ENCODE peak calls at places on chromosomes 6 and 20, in four cellular contexts. One of them, this sample, is unnamed.

GRCh38 chr20:44664127-44664526 is 12.6 kb upstream of the ADA start:
- DNase-seq in HCT116: no peak
- DNase-seq in sigmoid colon: no peak
- DNase-seq in transverse colon: no peak
- DNase-seq in this sample: no peak

GRCh38 chr20:54291339-54292060 is 83.6 kb downstream of the PFDN4 start:
- DNase-seq in transverse colon: no peak
- DNase-seq in sigmoid colon: no peak
- DNase-seq in HCT116: no peak
- DNase-seq in this sample: no peak

GRCh38 chr20:58097943-58098342 is 130.5 kb downstream of the ANKRD60 start:
- DNase-seq in HCT116: no peak
- DNase-seq in sigmoid colon: no peak
- DNase-seq in transverse colon: no peak
- DNase-seq in this sample: no peak

GRCh38 chr6:118324081-118324480 is 224.0 kb upstream of the PLN start:
- DNase-seq in sigmoid colon: no peak
- DNase-seq in HCT116: no peak
- DNase-seq in transverse colon: no peak
- DNase-seq in this sample: no peak

GRCh38 chr20:45860573-45861011 is 3.2 kb downstream of the ZSWIM3 start:
- DNase-seq in HCT116: no peak
- DNase-seq in sigmoid colon: peak; percentile 3
- DNase-seq in transverse colon: no peak
- DNase-seq in this sample: no peak

GRCh38 chr6:74581681-74582080 is 624.2 kb downstream of the COL12A1 start:
- DNase-seq in sigmoid colon: no peak
- DNase-seq in transverse colon: no peak
- DNase-seq in HCT116: no peak
- DNase-seq in this sample: no peak

GRCh38 chr6:105372862-105373182 is 30.1 kb downstream of the PREP start:
- DNase-seq in transverse colon: peak; percentile 75
- DNase-seq in HCT116: no peak
- DNase-seq in sigmoid colon: no peak
- DNase-seq in this sample: no peak

GRCh38 chr6:7150381-7151064 is 42.8 kb downstream of the RREB1 start:
- DNase-seq in transverse colon: no peak
- DNase-seq in HCT116: no peak
- DNase-seq in sigmoid colon: no peak
- DNase-seq in this sample: no peak

GRCh38 chr6:139490482-139490881 is 116.0 kb upstream of the CITED2 start:
- DNase-seq in sigmoid colon: no peak
- DNase-seq in transverse colon: peak; percentile 24
- DNase-seq in HCT116: no peak
- DNase-seq in this sample: no peak

GRCh38 chr20:10906830-10907229 is 233.0 kb upstream of the JAG1 start:
- DNase-seq in transverse colon: no peak
- DNase-seq in sigmoid colon: no peak
- DNase-seq in HCT116: no peak
- DNase-seq in this sample: no peak

GRCh38 chr6:24140572-24140971 is 14.6 kb downstream of the NRSN1 start:
- DNase-seq in HCT116: no peak
- DNase-seq in transverse colon: no peak
- DNase-seq in sigmoid colon: peak; percentile 80
- DNase-seq in this sample: no peak

GRCh38 chr6:79558099-79558498 is 20.9 kb upstream of the LCA5 start:
- DNase-seq in sigmoid colon: no peak
- DNase-seq in transverse colon: no peak
- DNase-seq in HCT116: no peak
- DNase-seq in this sample: no peak

GRCh38 chr20:57619053-57619831 is 984 bp downstream of the ZBP1 start:
- DNase-seq in HCT116: no peak
- DNase-seq in sigmoid colon: no peak
- DNase-seq in transverse colon: peak; percentile 75
- DNase-seq in this sample: peak; percentile 77

GRCh38 chr20:31403886-31404285 is 2.1 kb downstream of the DEFB121 start:
- DNase-seq in HCT116: no peak
- DNase-seq in sigmoid colon: no peak
- DNase-seq in transverse colon: no peak
- DNase-seq in this sample: no peak
- H3K9me3 ChIP-seq in HCT116: no peaks in the 10 kb centered on the region
- H3K9me3 ChIP-seq in sigmoid colon: no peaks in the 10 kb centered on the region
- H3K9me3 ChIP-seq in transverse colon: no peaks in the 10 kb centered on the region
- H3K9me3 ChIP-seq in this sample: no peaks in the 10 kb centered on the region

GRCh38 chr20:34302723-34303528 is at the start of gene AHCY:
- DNase-seq in sigmoid colon: peak; percentile 98
- DNase-seq in transverse colon: peak; percentile 98
- DNase-seq in HCT116: peak; percentile 95
- DNase-seq in this sample: peak; percentile 99
- TF ChIP-seq POLR2A in sigmoid colon: peak; percentile 12
- TF ChIP-seq POLR2A in transverse colon: peak; percentile 72
- TF ChIP-seq POLR2A in HCT116: peak; percentile 47
- TF ChIP-seq POLR2A in this sample: no peak

DNA sequence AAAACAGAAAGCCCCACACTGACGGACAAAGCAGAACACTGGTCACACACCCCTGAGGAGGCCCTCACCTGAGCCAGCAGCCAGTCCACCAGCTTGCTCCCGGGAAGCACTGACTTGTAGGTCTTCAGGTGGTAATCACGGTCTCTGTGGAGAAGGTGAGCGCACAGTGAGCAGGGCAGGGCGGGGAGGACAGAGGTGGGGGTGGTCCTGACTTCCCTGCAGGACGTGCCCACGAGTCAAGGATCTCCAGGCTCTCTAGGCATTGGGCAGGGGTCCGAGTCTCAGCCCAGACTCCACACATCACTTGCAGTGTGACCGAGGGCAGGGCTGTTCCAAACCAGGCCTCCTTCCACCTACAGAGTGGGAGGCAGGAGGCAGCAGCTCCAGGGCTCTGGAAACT is 151.7 kb downstream of the PREX1 start:
- DNase-seq in HCT116: no peak
- DNase-seq in sigmoid colon: no peak
- DNase-seq in transverse colon: no peak
- DNase-seq in this sample: no peak
- TF ChIP-seq POLR2AphosphoS5 in HCT116: no peak
- TF ChIP-seq POLR2AphosphoS5 in sigmoid colon: no peak
- TF ChIP-seq POLR2AphosphoS5 in transverse colon: no peak
- TF ChIP-seq POLR2AphosphoS5 in this sample: no peak

GRCh38 chr20:40604416-40604815 is 84.6 kb downstream of the MAFB start:
- DNase-seq in transverse colon: no peak
- DNase-seq in sigmoid colon: no peak
- DNase-seq in HCT116: no peak
- DNase-seq in this sample: no peak
- H3K9me3 ChIP-seq in transverse colon: no peaks in the 10 kb centered on the region
- H3K9me3 ChIP-seq in sigmoid colon: peaks cover 3% of the 10 kb centered on the region
- H3K9me3 ChIP-seq in HCT116: no peaks in the 10 kb centered on the region
- H3K9me3 ChIP-seq in this sample: no peaks in the 10 kb centered on the region

GRCh38 chr20:1618954-1619550 is 757 bp downstream of the SIRPB1 start:
- DNase-seq in HCT116: no peak
- DNase-seq in transverse colon: no peak
- DNase-seq in sigmoid colon: no peak
- DNase-seq in this sample: no peak

GRCh38 chr20:1618479-1618878 is 1.3 kb downstream of the SIRPB1 start:
- DNase-seq in HCT116: no peak
- DNase-seq in sigmoid colon: no peak
- DNase-seq in transverse colon: no peak
- DNase-seq in this sample: no peak

GRCh38 chr20:1622450-1622849 is 2.6 kb upstream of the SIRPB1 start:
- DNase-seq in transverse colon: no peak
- DNase-seq in HCT116: no peak
- DNase-seq in sigmoid colon: no peak
- DNase-seq in this sample: no peak

GRCh38 chr20:1617055-1617454 is 2.8 kb downstream of the SIRPB1 start:
- DNase-seq in sigmoid colon: no peak
- DNase-seq in HCT116: no peak
- DNase-seq in transverse colon: no peak
- DNase-seq in this sample: no peak

GRCh38 chr20:1619861-1620444 is at the start of gene SIRPB1:
- DNase-seq in HCT116: no peak
- DNase-seq in transverse colon: no peak
- DNase-seq in sigmoid colon: no peak
- DNase-seq in this sample: no peak
- TF ChIP-seq POLR2A in HCT116: no peak
- TF ChIP-seq POLR2A in transverse colon: no peak
- TF ChIP-seq POLR2A in sigmoid colon: no peak
- TF ChIP-seq POLR2A in this sample: no peak

GRCh38 chr20:61436674-61437279 is 184.7 kb downstream of the CDH4 start:
- DNase-seq in transverse colon: no peak
- DNase-seq in sigmoid colon: no peak
- DNase-seq in HCT116: no peak
- DNase-seq in this sample: no peak
- TF ChIP-seq POLR2AphosphoS5 in transverse colon: no peak
- TF ChIP-seq POLR2AphosphoS5 in sigmoid colon: no peak
- TF ChIP-seq POLR2AphosphoS5 in HCT116: no peak
- TF ChIP-seq POLR2AphosphoS5 in this sample: no peak

DNA sequence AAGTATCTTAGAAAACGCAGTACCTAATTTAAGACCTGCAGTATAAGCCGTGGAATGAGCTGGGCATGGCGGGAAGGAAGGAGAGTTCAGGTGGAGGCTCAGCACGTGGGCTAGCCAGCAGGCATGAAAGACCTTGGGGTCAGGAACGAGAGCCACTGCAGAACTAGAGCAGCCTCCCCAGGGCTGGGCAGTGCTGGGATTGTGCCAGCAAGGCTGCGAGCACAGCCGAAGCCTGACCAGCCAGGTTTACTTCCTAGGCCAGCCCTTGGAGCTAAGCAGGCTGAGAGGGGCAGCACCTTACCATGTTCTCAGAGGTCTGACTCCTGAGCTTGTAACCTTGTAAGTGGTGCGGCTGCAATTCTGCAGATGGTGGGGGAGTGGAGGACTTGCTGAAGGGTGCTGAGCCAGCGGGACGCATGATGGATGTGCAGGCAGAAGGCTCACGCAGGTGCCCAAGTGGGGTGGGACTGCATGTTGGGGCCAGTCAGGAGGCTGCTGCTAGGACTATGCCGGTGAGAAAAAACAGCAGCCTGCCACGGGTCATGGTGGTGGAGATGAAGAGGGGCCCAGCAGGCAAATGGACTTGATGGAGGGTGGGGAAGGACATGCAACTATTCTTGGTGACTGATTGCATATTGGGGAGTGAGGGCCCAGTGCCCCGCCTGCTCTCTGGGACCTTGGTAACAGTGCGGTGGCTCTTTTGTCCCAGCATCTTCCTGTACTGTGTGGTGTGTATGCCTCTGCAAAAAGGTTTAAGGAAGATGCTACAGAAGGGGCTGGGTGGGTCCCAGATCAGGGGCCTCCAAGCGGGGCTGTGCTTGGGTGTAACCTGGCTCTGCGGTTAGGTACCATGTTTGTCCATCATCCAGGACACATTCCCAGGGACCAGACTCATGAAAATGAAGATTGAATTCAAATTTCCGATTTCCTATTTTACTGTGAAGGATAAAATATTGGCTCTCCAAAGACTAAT is 37.6 kb upstream of the IRF4 start:
- DNase-seq in HCT116: no peak
- DNase-seq in sigmoid colon: peak; percentile 69
- DNase-seq in transverse colon: no peak
- DNase-seq in this sample: no peak
- H3K9me3 ChIP-seq in HCT116: no peaks in the 10 kb centered on the region
- H3K9me3 ChIP-seq in sigmoid colon: no peaks in the 10 kb centered on the region
- H3K9me3 ChIP-seq in transverse colon: no peaks in the 10 kb centered on the region
- H3K9me3 ChIP-seq in this sample: no peaks in the 10 kb centered on the region

GRCh38 chr6:36980876-36981619 is 4.9 kb downstream of the MTCH1 start:
- DNase-seq in sigmoid colon: no peak
- DNase-seq in transverse colon: no peak
- DNase-seq in HCT116: no peak
- DNase-seq in this sample: no peak
- TF ChIP-seq POLR2A in sigmoid colon: no peak
- TF ChIP-seq POLR2A in transverse colon: no peak
- TF ChIP-seq POLR2A in HCT116: no peak
- TF ChIP-seq POLR2A in this sample: no peak

GRCh38 chr6:83083476-83083875 is 16.0 kb downstream of the DOP1A start:
- DNase-seq in HCT116: no peak
- DNase-seq in transverse colon: no peak
- DNase-seq in sigmoid colon: no peak
- DNase-seq in this sample: no peak

DNA sequence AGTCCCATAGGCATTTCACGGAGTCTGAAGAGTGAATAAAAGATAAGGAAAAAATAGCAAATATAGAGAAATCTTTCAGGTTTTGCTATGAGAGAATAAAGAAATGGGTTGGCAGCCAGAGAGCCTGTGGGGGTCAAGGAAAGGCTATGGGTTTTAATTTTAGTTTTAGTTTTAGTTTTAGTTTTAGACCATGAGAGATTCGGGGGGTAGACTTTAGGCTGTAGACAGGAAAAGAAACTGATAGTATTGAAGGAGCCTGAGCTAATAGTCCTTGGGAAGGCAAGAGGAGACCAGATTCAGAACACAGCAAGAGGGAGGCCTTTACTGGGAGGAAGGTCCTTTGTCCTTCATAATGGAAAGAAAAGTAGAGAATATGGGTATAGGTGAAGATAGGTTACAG is 19.3 kb downstream of the DOP1A start:
- DNase-seq in HCT116: no peak
- DNase-seq in sigmoid colon: no peak
- DNase-seq in transverse colon: no peak
- DNase-seq in this sample: no peak
- TF ChIP-seq POLR2AphosphoS5 in HCT116: no peak
- TF ChIP-seq POLR2AphosphoS5 in sigmoid colon: no peak
- TF ChIP-seq POLR2AphosphoS5 in transverse colon: no peak
- TF ChIP-seq POLR2AphosphoS5 in this sample: no peak

This sample was measured in suprapubic skin.